ENCODE peak calls at places on chromosome 15, in seven cellular contexts. N is MM.1S, K is RWPE1, C is HFF-Myc, B is endodermal cell, X is NB4, U is heart left ventricle. H is an unnamed sample.

GRCh38 chr15:51263726-51264125 is 74.7 kb downstream of the CYP19A1 start:
- DNase-seq in N (no peak), K (no peak), C (no peak), B (no peak), X (no peak), U (no peak), H (no peak)

GRCh38 chr15:50148362-50148963 is 29.4 kb upstream of the ATP8B4 start:
- DNase-seq in N (no peak), K (peak; percentile 25), C (no peak), B (peak; percentile 88), X (peak; percentile 50), U (no peak), H (peak; percentile 49)

GRCh38 chr15:70559223-70559823 is 204.0 kb downstream of the UACA start:
- DNase-seq in N (no peak), K (no peak), C (no peak), B (peak; percentile 33), X (peak; percentile 83), U (peak; percentile 49), H (no peak)

GRCh38 chr15:96328101-96328958 is 2.2 kb upstream of the NR2F2 start:
- DNase-seq in N (no peak), K (no peak), C (no peak), B (no peak), X (no peak), U (no peak), H (no peak)

GRCh38 chr15:51227967-51228783 is 110.2 kb downstream of the CYP19A1 start:
- DNase-seq in N (peak; percentile 81), K (peak; percentile 88), C (peak; percentile 80), B (peak; percentile 67), X (peak; percentile 91), U (peak; percentile 19), H (no peak)

GRCh38 chr15:80501453-80501852 is 97.3 kb downstream of the ARNT2 start:
- DNase-seq in N (no peak), K (no peak), C (no peak), B (no peak), X (no peak), U (no peak), H (peak; percentile 77)

GRCh38 chr15:89642106-89642505 is 13.2 kb downstream of the KIF7 start:
- DNase-seq in N (no peak), K (no peak), C (no peak), B (no peak), X (no peak), U (no peak), H (no peak)

GRCh38 chr15:57385923-57386390 is 9.7 kb downstream of the CGNL1 start:
- DNase-seq in N (no peak), K (no peak), C (no peak), B (peak; percentile 83), X (no peak), U (no peak), H (no peak)

GRCh38 chr15:69395460-69395859 is 18.7 kb upstream of the KIF23 start:
- DNase-seq in N (no peak), K (no peak), C (no peak), B (no peak), X (no peak), U (no peak), H (no peak)

GRCh38 chr15:38076806-38077205 is 142.4 kb downstream of the TMCO5A start:
- DNase-seq in N (no peak), K (no peak), C (no peak), B (peak; percentile 65), X (peak; percentile 46), U (peak; percentile 15), H (peak; percentile 29)

GRCh38 chr15:86062646-86063193 is 17.0 kb upstream of the AGBL1 start:
- DNase-seq in N (no peak), K (no peak), C (no peak), B (no peak), X (no peak), U (no peak), H (no peak)

GRCh38 chr15:70710714-70711113 is 52.6 kb downstream of the UACA start:
- DNase-seq in N (no peak), K (no peak), C (no peak), B (peak; percentile 76), X (no peak), U (no peak), H (no peak)

GRCh38 chr15:89783861-89784685 is 7.9 kb downstream of the MESP2 start:
- DNase-seq in N (no peak), K (no peak), C (no peak), B (no peak), X (no peak), U (no peak), H (no peak)

GRCh38 chr15:50065264-50065663 is 53.8 kb downstream of the ATP8B4 start:
- DNase-seq in N (no peak), K (no peak), C (no peak), B (no peak), X (peak; percentile 89), U (no peak), H (no peak)

GRCh38 chr15:90035835-90036220 is 34.7 kb downstream of the ZNF710 start:
- DNase-seq in N (no peak), K (no peak), C (no peak), B (no peak), X (peak; percentile 81), U (no peak), H (no peak)

DNA sequence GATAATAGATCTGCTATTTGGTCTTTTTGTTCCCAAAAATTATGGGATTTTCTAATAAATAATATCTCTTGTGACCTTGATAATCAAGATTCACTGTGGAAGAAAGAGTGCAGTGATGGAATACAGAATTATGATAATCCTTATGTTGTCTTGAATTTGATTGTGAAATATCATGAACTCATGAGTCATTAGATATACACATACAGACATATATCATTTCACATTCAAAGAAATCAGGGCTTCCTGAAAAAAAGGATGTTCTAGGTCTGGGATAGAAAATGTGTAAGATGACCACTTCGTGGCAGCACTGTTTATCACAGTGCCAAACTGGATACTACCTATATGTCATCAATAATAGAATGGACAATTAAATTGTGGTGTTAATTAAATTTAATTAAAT is 97.7 kb downstream of the DPH6 start:
- DNase-seq in N (no peak), K (peak; percentile 13), C (no peak), B (no peak), X (no peak), U (no peak), H (no peak)
- TF ChIP-seq CTCF in N (no peak), K (peak; percentile 21), C (no peak), B (no peak), X (no peak), U (no peak), H (no peak)

GRCh38 chr15:31461911-31462480 is 135.4 kb downstream of the KLF13 start:
- DNase-seq in N (no peak), K (no peak), C (no peak), B (peak; percentile 44), X (no peak), U (no peak), H (no peak)
- TF ChIP-seq CTCF in N (peak; percentile 22), K (no peak), C (no peak), B (peak; percentile 56), X (no peak), U (no peak), H (no peak)

DNA sequence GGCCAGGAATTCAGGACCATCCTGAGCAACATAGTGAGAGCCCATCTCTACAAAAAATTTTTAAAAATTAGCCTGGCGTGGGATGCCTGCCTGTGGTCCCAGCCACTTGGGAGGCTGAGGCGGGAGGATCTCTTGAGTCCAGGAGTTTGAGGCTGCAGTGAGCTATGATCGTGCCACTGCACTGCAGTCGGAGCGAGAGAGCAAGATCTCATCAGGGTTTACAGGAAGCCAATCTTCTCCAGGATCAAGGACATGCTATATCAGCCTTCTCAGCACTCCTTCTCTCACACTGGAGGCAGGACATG is 451 bp upstream of the STOML1 start:
- DNase-seq in N (no peak), K (no peak), C (no peak), B (no peak), X (no peak), U (no peak), H (no peak)
- TF ChIP-seq CTCF in N (no peak), K (peak; percentile 8), C (no peak), B (no peak), X (no peak), U (no peak), H (no peak)

DNA sequence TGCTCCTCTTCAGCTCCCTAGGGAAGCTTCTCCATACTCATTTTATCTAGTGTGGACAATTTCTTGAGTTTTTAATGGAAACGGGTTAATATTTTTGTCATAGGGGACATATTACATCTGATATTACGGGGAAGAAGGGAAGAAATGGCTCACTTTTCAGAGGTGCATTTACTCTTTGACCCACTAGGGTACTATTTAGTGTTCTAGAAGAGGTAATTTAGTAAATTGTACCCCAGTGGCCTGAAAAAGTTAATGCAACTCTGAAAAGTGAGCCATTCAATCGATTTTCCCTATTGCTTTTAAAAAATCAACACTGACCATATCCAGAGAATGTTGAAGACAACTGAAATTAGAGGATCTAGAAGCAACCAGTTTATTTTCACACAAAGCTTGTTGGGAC is 71.2 kb downstream of the MAP2K5 start:
- DNase-seq in N (no peak), K (peak; percentile 3), C (no peak), B (no peak), X (no peak), U (no peak), H (no peak)
- TF ChIP-seq CTCF in N (no peak), K (no peak), C (no peak), B (peak; percentile 78), X (no peak), U (no peak), H (peak; percentile 47)

DNA sequence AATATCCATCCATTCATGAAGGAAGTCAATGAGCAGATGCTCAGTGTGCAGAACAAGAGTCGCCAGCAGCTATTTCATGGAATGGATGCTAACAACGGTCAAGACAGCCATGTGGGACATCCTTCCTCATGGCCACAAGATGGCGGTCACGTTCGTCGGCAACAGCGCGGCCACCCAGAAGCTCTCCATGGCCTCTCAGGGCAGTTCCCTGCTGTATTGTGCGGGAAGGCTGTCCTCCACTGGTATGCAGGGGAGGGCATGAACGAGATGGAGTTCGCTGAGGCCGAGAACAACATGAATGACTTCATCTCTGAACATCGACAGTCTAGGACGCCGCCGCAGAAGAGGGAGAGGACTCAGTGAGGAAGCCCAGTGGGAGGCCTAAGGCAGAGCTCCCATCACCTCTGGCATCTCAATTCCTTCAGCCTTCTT is 208.3 kb downstream of the TJP1 start:
- DNase-seq in N (peak; percentile 42), K (peak; percentile 34), C (no peak), B (peak; percentile 84), X (peak; percentile 36), U (no peak), H (no peak)
- TF ChIP-seq CTCF in N (peak; percentile 55), K (peak; percentile 58), C (peak; percentile 32), B (peak; percentile 78), X (peak; percentile 49), U (no peak), H (no peak)

DNA sequence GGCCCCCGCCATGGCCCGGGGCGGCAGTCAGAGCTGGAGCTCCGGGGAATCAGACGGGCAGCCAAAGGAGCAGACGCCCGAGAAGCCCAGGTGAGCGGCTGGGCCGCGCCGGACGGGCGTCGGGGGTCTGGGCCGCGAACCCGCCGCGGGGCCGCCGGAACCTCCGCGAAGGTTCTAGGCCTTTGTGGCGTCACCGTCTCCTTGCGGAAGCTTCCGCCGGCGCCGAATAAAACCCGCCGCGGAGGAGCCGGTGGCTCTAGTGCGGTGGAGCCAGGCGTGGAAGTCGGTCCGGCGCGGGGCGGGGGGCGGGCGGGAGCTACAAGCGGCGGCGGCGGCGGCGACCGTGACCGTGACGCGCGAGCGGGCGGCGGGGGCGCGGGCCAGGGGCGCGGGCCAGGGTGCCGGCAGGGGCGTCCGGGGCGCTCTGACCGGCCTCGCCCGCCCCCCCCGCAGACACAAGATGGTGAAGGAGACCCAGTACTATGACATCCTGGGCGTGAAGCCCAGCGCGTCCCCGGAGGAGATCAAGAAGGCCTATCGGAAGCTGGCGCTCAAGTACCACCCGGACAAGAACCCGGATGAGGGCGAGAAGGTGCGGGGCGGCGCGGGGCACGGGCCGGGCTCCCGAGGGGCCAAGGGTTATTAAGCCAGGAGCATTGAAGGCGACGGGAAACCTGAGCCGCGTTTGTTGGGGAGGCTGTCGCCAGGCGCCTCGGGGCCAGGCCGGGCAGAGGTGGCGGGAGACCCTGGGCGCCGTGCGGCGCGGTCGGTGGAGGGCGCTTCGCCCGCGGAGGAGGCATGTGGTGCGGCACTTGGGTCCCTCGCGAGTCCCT is at the start of gene DNAJA4:
- DNase-seq in N (no peak), K (no peak), C (no peak), B (peak; percentile 74), X (no peak), U (peak; percentile 64), H (peak; percentile 44)
- TF ChIP-seq CTCF in N (no peak), K (no peak), C (no peak), B (peak; percentile 43), X (no peak), U (peak; percentile 34), H (no peak)

H was measured in glutamatergic neuron.